ENCODE peak calls at places on chromosomes 13 and 19, in nine cellular contexts. One of them, this sample, is unnamed.

GRCh38 chr13:40352385-40352778 is 314.1 kb downstream of the FOXO1 start:
- DNase-seq in lower lobe of right lung: no peak
- DNase-seq in fibroblast of mammary gland: peak
- DNase-seq in tibial artery: peak
- DNase-seq in ovary: no peak
- DNase-seq in cardiac fibroblast: peak
- DNase-seq in naive thymus-derived CD4-positive, alpha-beta T cell: no peak
- DNase-seq in osteoblast: no peak
- DNase-seq in transverse colon: no peak
- DNase-seq in this sample: peak

GRCh38 chr13:67416047-67416925 is 186.2 kb upstream of the PCDH9 start:
- DNase-seq in lower lobe of right lung: peak
- DNase-seq in fibroblast of mammary gland: peak
- DNase-seq in tibial artery: no peak
- DNase-seq in ovary: no peak
- DNase-seq in cardiac fibroblast: peak
- DNase-seq in naive thymus-derived CD4-positive, alpha-beta T cell: no peak
- DNase-seq in osteoblast: peak
- DNase-seq in transverse colon: no peak
- DNase-seq in this sample: peak

GRCh38 chr19:6387372-6387771 is 5.6 kb downstream of the GTF2F1 start:
- DNase-seq in lower lobe of right lung: no peak
- DNase-seq in fibroblast of mammary gland: no peak
- DNase-seq in tibial artery: no peak
- DNase-seq in ovary: no peak
- DNase-seq in cardiac fibroblast: no peak
- DNase-seq in naive thymus-derived CD4-positive, alpha-beta T cell: no peak
- DNase-seq in osteoblast: no peak
- DNase-seq in transverse colon: no peak
- DNase-seq in this sample: no peak

GRCh38 chr19:18879579-18880373 is 16.2 kb downstream of the CERS1 start:
- DNase-seq in lower lobe of right lung: peak
- DNase-seq in fibroblast of mammary gland: peak
- DNase-seq in tibial artery: no peak
- DNase-seq in ovary: no peak
- DNase-seq in cardiac fibroblast: peak
- DNase-seq in naive thymus-derived CD4-positive, alpha-beta T cell: no peak
- DNase-seq in osteoblast: no peak
- DNase-seq in transverse colon: peak
- DNase-seq in this sample: peak

GRCh38 chr13:30855569-30855968 is 50.5 kb upstream of the MEDAG start:
- DNase-seq in lower lobe of right lung: no peak
- DNase-seq in fibroblast of mammary gland: no peak
- DNase-seq in tibial artery: no peak
- DNase-seq in ovary: no peak
- DNase-seq in cardiac fibroblast: no peak
- DNase-seq in naive thymus-derived CD4-positive, alpha-beta T cell: no peak
- DNase-seq in osteoblast: no peak
- DNase-seq in transverse colon: no peak
- DNase-seq in this sample: no peak

GRCh38 chr13:36453518-36453917 is 21.2 kb downstream of the CCNA1 start:
- DNase-seq in lower lobe of right lung: no peak
- DNase-seq in fibroblast of mammary gland: peak
- DNase-seq in tibial artery: no peak
- DNase-seq in ovary: no peak
- DNase-seq in cardiac fibroblast: peak
- DNase-seq in naive thymus-derived CD4-positive, alpha-beta T cell: no peak
- DNase-seq in osteoblast: no peak
- DNase-seq in transverse colon: no peak
- DNase-seq in this sample: peak

GRCh38 chr19:58498316-58499020 is 13.3 kb downstream of the SLC27A5 start:
- DNase-seq in lower lobe of right lung: peak
- DNase-seq in fibroblast of mammary gland: no peak
- DNase-seq in tibial artery: no peak
- DNase-seq in ovary: peak
- DNase-seq in cardiac fibroblast: no peak
- DNase-seq in naive thymus-derived CD4-positive, alpha-beta T cell: no peak
- DNase-seq in osteoblast: peak
- DNase-seq in transverse colon: no peak
- DNase-seq in this sample: no peak

GRCh38 chr13:45362939-45363338 is 22.0 kb upstream of the TPT1 start:
- DNase-seq in lower lobe of right lung: no peak
- DNase-seq in fibroblast of mammary gland: no peak
- DNase-seq in tibial artery: no peak
- DNase-seq in ovary: no peak
- DNase-seq in cardiac fibroblast: no peak
- DNase-seq in naive thymus-derived CD4-positive, alpha-beta T cell: no peak
- DNase-seq in osteoblast: no peak
- DNase-seq in transverse colon: no peak
- DNase-seq in this sample: no peak

GRCh38 chr13:106376411-106377112 is 158.9 kb downstream of the EFNB2 start:
- DNase-seq in lower lobe of right lung: peak
- DNase-seq in fibroblast of mammary gland: peak
- DNase-seq in tibial artery: no peak
- DNase-seq in ovary: no peak
- DNase-seq in cardiac fibroblast: peak
- DNase-seq in naive thymus-derived CD4-positive, alpha-beta T cell: no peak
- DNase-seq in osteoblast: peak
- DNase-seq in transverse colon: no peak
- DNase-seq in this sample: peak

GRCh38 chr19:43804443-43804842 is 2.2 kb upstream of the LYPD5 start:
- DNase-seq in lower lobe of right lung: no peak
- DNase-seq in fibroblast of mammary gland: no peak
- DNase-seq in tibial artery: no peak
- DNase-seq in ovary: no peak
- DNase-seq in cardiac fibroblast: no peak
- DNase-seq in naive thymus-derived CD4-positive, alpha-beta T cell: no peak
- DNase-seq in osteoblast: no peak
- DNase-seq in transverse colon: no peak
- DNase-seq in this sample: no peak
- H3K4me3 ChIP-seq in lower lobe of right lung: no peak
- H3K4me3 ChIP-seq in fibroblast of mammary gland: no peak
- H3K4me3 ChIP-seq in tibial artery: no peak
- H3K4me3 ChIP-seq in ovary: no peak
- H3K4me3 ChIP-seq in cardiac fibroblast: no peak
- H3K4me3 ChIP-seq in naive thymus-derived CD4-positive, alpha-beta T cell: no peak
- H3K4me3 ChIP-seq in osteoblast: no peak
- H3K4me3 ChIP-seq in transverse colon: no peak
- H3K4me3 ChIP-seq in this sample: no peak

DNA sequence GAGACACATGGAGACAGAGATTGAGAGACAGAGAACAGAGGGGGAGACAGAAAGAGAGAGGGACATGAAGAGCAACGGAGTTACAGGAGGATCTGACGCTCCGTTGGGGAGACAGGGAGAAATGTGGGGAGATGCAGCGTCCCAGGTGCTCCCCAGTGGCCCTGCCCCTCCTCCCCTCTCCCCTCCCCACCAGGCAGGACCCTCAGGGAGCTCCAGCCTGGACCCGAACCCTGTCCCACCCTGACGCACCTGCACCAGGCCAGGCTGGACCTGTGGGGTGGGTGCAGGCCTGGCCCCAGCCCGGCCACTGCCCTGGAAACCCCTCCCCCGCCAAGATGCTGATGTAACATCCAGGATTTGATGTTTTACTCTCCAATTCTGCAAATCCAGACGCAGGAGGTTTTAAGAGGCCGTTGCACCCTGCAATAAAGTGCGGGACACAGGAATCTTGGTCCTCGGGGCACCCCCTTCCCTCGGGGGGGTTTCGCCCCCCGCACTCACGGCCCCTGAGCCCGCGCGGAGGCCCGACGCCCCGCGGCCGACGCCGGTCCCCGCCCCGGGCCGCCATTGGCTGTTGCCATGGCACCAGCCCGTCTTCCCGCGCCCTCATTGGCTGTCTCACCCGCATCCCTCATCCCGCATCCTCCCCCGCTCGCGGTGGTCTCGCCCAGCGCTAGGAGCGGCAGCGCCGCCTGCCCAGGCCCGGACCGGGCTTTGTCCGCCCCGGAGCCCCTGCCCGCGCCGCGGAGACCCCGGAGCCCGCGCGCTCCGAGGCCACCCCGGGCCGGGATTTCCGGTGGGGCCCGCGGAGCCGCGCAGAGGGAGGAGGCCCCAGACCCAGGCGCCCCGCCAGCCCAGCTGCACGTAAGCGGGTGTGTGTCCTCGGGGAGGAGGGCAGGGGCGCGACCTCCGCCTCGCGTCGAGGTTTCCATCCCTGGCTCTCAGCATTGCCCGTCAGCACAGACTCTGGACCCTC is at the start of gene APC2:
- DNase-seq in lower lobe of right lung: no peak
- DNase-seq in fibroblast of mammary gland: no peak
- DNase-seq in tibial artery: no peak
- DNase-seq in ovary: peak
- DNase-seq in cardiac fibroblast: no peak
- DNase-seq in naive thymus-derived CD4-positive, alpha-beta T cell: peak
- DNase-seq in osteoblast: peak
- DNase-seq in transverse colon: no peak
- DNase-seq in this sample: no peak
- H3K4me3 ChIP-seq in lower lobe of right lung: no peak
- H3K4me3 ChIP-seq in fibroblast of mammary gland: no peak
- H3K4me3 ChIP-seq in tibial artery: no peak
- H3K4me3 ChIP-seq in ovary: no peak
- H3K4me3 ChIP-seq in cardiac fibroblast: no peak
- H3K4me3 ChIP-seq in naive thymus-derived CD4-positive, alpha-beta T cell: no peak
- H3K4me3 ChIP-seq in osteoblast: no peak
- H3K4me3 ChIP-seq in transverse colon: no peak
- H3K4me3 ChIP-seq in this sample: no peak

GRCh38 chr13:26498524-26499208 is 58.8 kb upstream of the WASF3 start:
- DNase-seq in lower lobe of right lung: no peak
- DNase-seq in fibroblast of mammary gland: peak
- DNase-seq in tibial artery: no peak
- DNase-seq in ovary: no peak
- DNase-seq in cardiac fibroblast: peak
- DNase-seq in naive thymus-derived CD4-positive, alpha-beta T cell: no peak
- DNase-seq in osteoblast: peak
- DNase-seq in transverse colon: no peak
- DNase-seq in this sample: peak

GRCh38 chr13:26503826-26504594 is 53.5 kb upstream of the WASF3 start:
- DNase-seq in lower lobe of right lung: no peak
- DNase-seq in fibroblast of mammary gland: peak
- DNase-seq in tibial artery: no peak
- DNase-seq in ovary: no peak
- DNase-seq in cardiac fibroblast: peak
- DNase-seq in naive thymus-derived CD4-positive, alpha-beta T cell: no peak
- DNase-seq in osteoblast: no peak
- DNase-seq in transverse colon: no peak
- DNase-seq in this sample: no peak

GRCh38 chr13:26499209-26499601 is 58.3 kb upstream of the WASF3 start:
- DNase-seq in lower lobe of right lung: no peak
- DNase-seq in fibroblast of mammary gland: no peak
- DNase-seq in tibial artery: no peak
- DNase-seq in ovary: no peak
- DNase-seq in cardiac fibroblast: no peak
- DNase-seq in naive thymus-derived CD4-positive, alpha-beta T cell: no peak
- DNase-seq in osteoblast: no peak
- DNase-seq in transverse colon: no peak
- DNase-seq in this sample: no peak

GRCh38 chr13:26500618-26501320 is 56.7 kb upstream of the WASF3 start:
- DNase-seq in lower lobe of right lung: no peak
- DNase-seq in fibroblast of mammary gland: no peak
- DNase-seq in tibial artery: no peak
- DNase-seq in ovary: no peak
- DNase-seq in cardiac fibroblast: no peak
- DNase-seq in naive thymus-derived CD4-positive, alpha-beta T cell: no peak
- DNase-seq in osteoblast: no peak
- DNase-seq in transverse colon: no peak
- DNase-seq in this sample: no peak

GRCh38 chr13:26502826-26503225 is 54.7 kb upstream of the WASF3 start:
- DNase-seq in lower lobe of right lung: no peak
- DNase-seq in fibroblast of mammary gland: peak
- DNase-seq in tibial artery: peak
- DNase-seq in ovary: no peak
- DNase-seq in cardiac fibroblast: peak
- DNase-seq in naive thymus-derived CD4-positive, alpha-beta T cell: no peak
- DNase-seq in osteoblast: peak
- DNase-seq in transverse colon: no peak
- DNase-seq in this sample: peak
- H3K4me3 ChIP-seq in lower lobe of right lung: no peak
- H3K4me3 ChIP-seq in fibroblast of mammary gland: no peak
- H3K4me3 ChIP-seq in tibial artery: no peak
- H3K4me3 ChIP-seq in ovary: no peak
- H3K4me3 ChIP-seq in cardiac fibroblast: no peak
- H3K4me3 ChIP-seq in naive thymus-derived CD4-positive, alpha-beta T cell: no peak
- H3K4me3 ChIP-seq in osteoblast: no peak
- H3K4me3 ChIP-seq in transverse colon: no peak
- H3K4me3 ChIP-seq in this sample: no peak

DNA sequence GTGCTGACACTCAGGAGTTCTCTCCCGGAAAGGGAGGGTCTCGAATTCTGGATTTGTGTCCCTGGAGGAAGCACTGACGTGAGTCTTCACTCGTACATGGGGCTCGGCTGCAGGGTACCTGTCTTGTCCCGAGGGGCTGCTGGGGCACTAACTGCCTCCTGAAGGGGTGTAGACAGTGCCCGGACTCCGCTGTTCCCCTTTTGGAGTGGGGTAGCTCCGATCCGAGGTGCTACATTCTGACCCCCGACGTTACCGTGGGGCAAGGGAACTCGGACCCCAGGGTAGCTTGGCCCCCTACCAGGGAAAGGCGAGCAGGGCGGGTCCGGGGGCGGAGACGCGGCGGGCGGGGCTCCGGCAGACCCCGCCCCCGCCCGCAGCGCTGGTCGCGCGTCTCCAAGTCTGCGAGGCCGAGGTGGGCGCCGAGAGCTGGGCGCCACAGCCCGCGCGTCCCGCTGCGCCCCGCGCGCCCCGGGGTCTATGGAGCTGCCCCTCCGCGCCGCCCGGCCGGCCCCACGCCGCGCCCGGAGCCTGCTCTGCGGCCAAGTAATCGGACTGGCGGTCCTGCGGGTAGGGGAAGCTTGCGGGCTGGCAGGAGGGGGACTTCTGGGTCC is at the start of gene NPAS1:
- DNase-seq in lower lobe of right lung: no peak
- DNase-seq in fibroblast of mammary gland: no peak
- DNase-seq in tibial artery: no peak
- DNase-seq in ovary: no peak
- DNase-seq in cardiac fibroblast: no peak
- DNase-seq in naive thymus-derived CD4-positive, alpha-beta T cell: no peak
- DNase-seq in osteoblast: peak
- DNase-seq in transverse colon: no peak
- DNase-seq in this sample: no peak
- H3K4me3 ChIP-seq in lower lobe of right lung: no peak
- H3K4me3 ChIP-seq in fibroblast of mammary gland: peak
- H3K4me3 ChIP-seq in tibial artery: peak
- H3K4me3 ChIP-seq in ovary: no peak
- H3K4me3 ChIP-seq in cardiac fibroblast: peak
- H3K4me3 ChIP-seq in naive thymus-derived CD4-positive, alpha-beta T cell: no peak
- H3K4me3 ChIP-seq in osteoblast: peak
- H3K4me3 ChIP-seq in transverse colon: no peak
- H3K4me3 ChIP-seq in this sample: peak